ENCODE peak calls at places on chromosomes 1 and 21, in four cellular contexts. One of them, this sample, is unnamed.

GRCh38 chr1:174734270-174734669 is 265.5 kb upstream of the CACYBP start:
- DNase-seq in fibroblast of pulmonary artery: no peak
- DNase-seq in Caki2: no peak
- DNase-seq in memory B cell: no peak
- DNase-seq in this sample: no peak

GRCh38 chr1:227782226-227782625 is 33.2 kb upstream of the PRSS38 start:
- DNase-seq in fibroblast of pulmonary artery: no peak
- DNase-seq in memory B cell: no peak
- DNase-seq in Caki2: no peak
- DNase-seq in this sample: no peak

GRCh38 chr1:5601516-5601915 is 390.7 kb downstream of the NPHP4 start:
- DNase-seq in Caki2: no peak
- DNase-seq in memory B cell: no peak
- DNase-seq in fibroblast of pulmonary artery: no peak
- DNase-seq in this sample: no peak

GRCh38 chr1:16236091-16236494 is 890 bp downstream of the CPLANE2 start:
- DNase-seq in Caki2: peak
- DNase-seq in fibroblast of pulmonary artery: no peak
- DNase-seq in memory B cell: no peak
- DNase-seq in this sample: peak

GRCh38 chr1:224251741-224252146 is 68.7 kb downstream of the DEGS1 start:
- DNase-seq in Caki2: no peak
- DNase-seq in fibroblast of pulmonary artery: peak
- DNase-seq in memory B cell: no peak
- DNase-seq in this sample: no peak

GRCh38 chr1:246324711-246325110 is 182.4 kb downstream of the SMYD3 start:
- DNase-seq in fibroblast of pulmonary artery: peak
- DNase-seq in Caki2: peak
- DNase-seq in memory B cell: no peak
- DNase-seq in this sample: no peak

GRCh38 chr21:38660333-38661295 is 145.1 kb upstream of the ETS2 start:
- DNase-seq in fibroblast of pulmonary artery: no peak
- DNase-seq in Caki2: no peak
- DNase-seq in memory B cell: no peak
- DNase-seq in this sample: no peak

GRCh38 chr1:161910516-161911077 is 113.1 kb downstream of the OLFML2B start:
- DNase-seq in fibroblast of pulmonary artery: peak
- DNase-seq in memory B cell: no peak
- DNase-seq in Caki2: peak
- DNase-seq in this sample: no peak

GRCh38 chr21:46639489-46640386 is 4.3 kb downstream of the PRMT2 start:
- DNase-seq in Caki2: peak
- DNase-seq in memory B cell: no peak
- DNase-seq in fibroblast of pulmonary artery: peak
- DNase-seq in this sample: no peak

GRCh38 chr1:228404107-228404720 is 2.4 kb downstream of the TRIM11 start:
- DNase-seq in Caki2: no peak
- DNase-seq in memory B cell: no peak
- DNase-seq in fibroblast of pulmonary artery: no peak
- DNase-seq in this sample: no peak

GRCh38 chr1:165928075-165928731 is 100.8 kb downstream of the UCK2 start:
- DNase-seq in fibroblast of pulmonary artery: peak
- DNase-seq in memory B cell: peak
- DNase-seq in Caki2: peak
- DNase-seq in this sample: peak

GRCh38 chr1:215606564-215607168 is 39.6 kb downstream of the KCTD3 start:
- DNase-seq in fibroblast of pulmonary artery: peak
- DNase-seq in Caki2: no peak
- DNase-seq in memory B cell: no peak
- DNase-seq in this sample: no peak

GRCh38 chr1:247331526-247332214 is at the start of gene ZNF496:
- DNase-seq in Caki2: peak
- DNase-seq in memory B cell: peak
- DNase-seq in fibroblast of pulmonary artery: peak
- DNase-seq in this sample: peak

GRCh38 chr1:146036990-146037646 is 15.6 kb upstream of the HJV start:
- DNase-seq in memory B cell: peak
- DNase-seq in Caki2: peak
- DNase-seq in fibroblast of pulmonary artery: peak
- DNase-seq in this sample: peak

GRCh38 chr1:219329606-219330005 is 155.9 kb downstream of the LYPLAL1 start:
- DNase-seq in memory B cell: no peak
- DNase-seq in fibroblast of pulmonary artery: peak
- DNase-seq in Caki2: no peak
- DNase-seq in this sample: no peak

GRCh38 chr1:212609701-212610574 is 1.4 kb downstream of the ATF3 start:
- DNase-seq in memory B cell: no peak
- DNase-seq in Caki2: peak
- DNase-seq in fibroblast of pulmonary artery: no peak
- DNase-seq in this sample: no peak

GRCh38 chr1:218665216-218665615 is 320.1 kb downstream of the TGFB2 start:
- DNase-seq in memory B cell: no peak
- DNase-seq in fibroblast of pulmonary artery: peak
- DNase-seq in Caki2: no peak
- DNase-seq in this sample: no peak

GRCh38 chr1:197073978-197074377 is 6.9 kb upstream of the F13B start:
- DNase-seq in Caki2: no peak
- DNase-seq in fibroblast of pulmonary artery: no peak
- DNase-seq in memory B cell: no peak
- DNase-seq in this sample: no peak

GRCh38 chr1:30665621-30666020 is 57.8 kb downstream of the MATN1 start:
- DNase-seq in memory B cell: no peak
- DNase-seq in Caki2: no peak
- DNase-seq in fibroblast of pulmonary artery: no peak
- DNase-seq in this sample: no peak

GRCh38 chr1:156481527-156481926 is 19.0 kb downstream of the MEF2D start:
- DNase-seq in Caki2: no peak
- DNase-seq in memory B cell: no peak
- DNase-seq in fibroblast of pulmonary artery: no peak
- DNase-seq in this sample: no peak

GRCh38 chr1:89952021-89952995 is 42.6 kb upstream of the ZNF326 start:
- DNase-seq in memory B cell: no peak
- DNase-seq in fibroblast of pulmonary artery: peak
- DNase-seq in Caki2: peak
- DNase-seq in this sample: no peak

GRCh38 chr1:36257375-36257767 is 33.1 kb downstream of the THRAP3 start:
- DNase-seq in Caki2: peak
- DNase-seq in memory B cell: no peak
- DNase-seq in fibroblast of pulmonary artery: no peak
- DNase-seq in this sample: no peak

GRCh38 chr1:211132681-211133392 is 1.1 kb downstream of the KCNH1 start:
- DNase-seq in memory B cell: no peak
- DNase-seq in Caki2: peak
- DNase-seq in fibroblast of pulmonary artery: no peak
- DNase-seq in this sample: no peak

GRCh38 chr1:24790490-24790889 is 45.2 kb downstream of the CLIC4 start:
- DNase-seq in Caki2: no peak
- DNase-seq in fibroblast of pulmonary artery: no peak
- DNase-seq in memory B cell: no peak
- DNase-seq in this sample: no peak

GRCh38 chr1:219385786-219386427 is 212.2 kb downstream of the LYPLAL1 start:
- DNase-seq in memory B cell: peak
- DNase-seq in fibroblast of pulmonary artery: peak
- DNase-seq in Caki2: peak
- DNase-seq in this sample: peak

GRCh38 chr21:39054066-39054465 is 129.2 kb downstream of the PSMG1 start:
- DNase-seq in fibroblast of pulmonary artery: no peak
- DNase-seq in Caki2: no peak
- DNase-seq in memory B cell: no peak
- DNase-seq in this sample: no peak

GRCh38 chr1:26743426-26744059 is 44.2 kb upstream of the PIGV start:
- DNase-seq in Caki2: no peak
- DNase-seq in memory B cell: peak
- DNase-seq in fibroblast of pulmonary artery: no peak
- DNase-seq in this sample: no peak

GRCh38 chr1:205593967-205594366 is 37.8 kb downstream of the ELK4 start:
- DNase-seq in Caki2: no peak
- DNase-seq in memory B cell: peak
- DNase-seq in fibroblast of pulmonary artery: no peak
- DNase-seq in this sample: no peak

GRCh38 chr1:43977376-43978263 is 1.4 kb upstream of the B4GALT2 start:
- DNase-seq in fibroblast of pulmonary artery: no peak
- DNase-seq in Caki2: no peak
- DNase-seq in memory B cell: no peak
- DNase-seq in this sample: no peak

GRCh38 chr1:169594391-169594790 is 8.1 kb upstream of the F5 start:
- DNase-seq in Caki2: no peak
- DNase-seq in memory B cell: no peak
- DNase-seq in fibroblast of pulmonary artery: no peak
- DNase-seq in this sample: no peak

GRCh38 chr1:205481629-205482071 is 22.8 kb upstream of the CDK18 start:
- DNase-seq in fibroblast of pulmonary artery: no peak
- DNase-seq in Caki2: no peak
- DNase-seq in memory B cell: no peak
- DNase-seq in this sample: no peak

GRCh38 chr1:201137579-201138310 is 10.8 kb upstream of the ASCL5 start:
- DNase-seq in fibroblast of pulmonary artery: peak
- DNase-seq in memory B cell: no peak
- DNase-seq in Caki2: peak
- DNase-seq in this sample: no peak

GRCh38 chr1:231584117-231584516 is 42.5 kb upstream of the DISC1 start:
- DNase-seq in fibroblast of pulmonary artery: peak
- DNase-seq in memory B cell: no peak
- DNase-seq in Caki2: peak
- DNase-seq in this sample: no peak

GRCh38 chr1:234730542-234731370 is 120.8 kb upstream of the IRF2BP2 start:
- DNase-seq in fibroblast of pulmonary artery: no peak
- DNase-seq in memory B cell: peak
- DNase-seq in Caki2: no peak
- DNase-seq in this sample: peak